ENCODE peak calls at places on chromosomes 12 and 14, in seven cellular contexts. G is epithelial cell of esophagus, M is IMR-90, X is neural crest cell, K is foreskin fibroblast, I is head of caudate nucleus, A is right atrium auricular region. P is an unnamed sample.

GRCh38 chr14:100898935-100899840 is 4.3 kb downstream of the RTL1 start:
- DNase-seq in G (no peak), M (no peak), X (no peak), K (no peak), I (peak; percentile 39), A (peak; percentile 57), P (no peak)

GRCh38 chr12:25501565-25501964 is 51.5 kb downstream of the LMNTD1 start:
- DNase-seq in G (no peak), M (peak; percentile 33), X (no peak), K (no peak), I (no peak), A (no peak), P (no peak)

GRCh38 chr12:14769462-14769836 is 33.8 kb downstream of the WBP11 start:
- DNase-seq in G (no peak), M (peak; percentile 20), X (peak; percentile 33), K (peak; percentile 6), I (peak; percentile 57), A (no peak), P (peak; percentile 89)

GRCh38 chr12:52873832-52874572 is 25.2 kb upstream of the KRT78 start:
- DNase-seq in G (peak; percentile 99), M (peak; percentile 89), X (peak; percentile 33), K (peak; percentile 90), I (peak; percentile 83), A (peak; percentile 90), P (no peak)

GRCh38 chr14:61254803-61255526 is 26.2 kb downstream of the TMEM30B start:
- DNase-seq in G (no peak), M (no peak), X (no peak), K (no peak), I (no peak), A (no peak), P (no peak)

GRCh38 chr12:115478505-115478904 is 794.5 kb upstream of the TBX3 start:
- DNase-seq in G (no peak), M (no peak), X (no peak), K (no peak), I (no peak), A (no peak), P (peak; percentile 2)

GRCh38 chr14:95943699-95944098 is 67.1 kb downstream of the TUNAR start:
- DNase-seq in G (no peak), M (no peak), X (peak; percentile 23), K (no peak), I (peak; percentile 50), A (no peak), P (no peak)

GRCh38 chr12:96323906-96324305 is 76.3 kb downstream of the CDK17 start:
- DNase-seq in G (no peak), M (no peak), X (no peak), K (no peak), I (no peak), A (no peak), P (no peak)

GRCh38 chr14:74920281-74920680 is 2.8 kb downstream of the RPS6KL1 start:
- DNase-seq in G (no peak), M (no peak), X (no peak), K (no peak), I (no peak), A (no peak), P (no peak)

GRCh38 chr14:98953544-98954346 is 318.3 kb downstream of the BCL11B start:
- DNase-seq in G (peak; percentile 89), M (no peak), X (no peak), K (peak; percentile 12), I (peak; percentile 35), A (peak; percentile 91), P (peak; percentile 96)

GRCh38 chr12:47801170-47801903 is 18.4 kb downstream of the HDAC7 start:
- DNase-seq in G (no peak), M (no peak), X (no peak), K (no peak), I (peak; percentile 62), A (no peak), P (no peak)

GRCh38 chr12:43210437-43211197 is 341.4 kb downstream of the ADAMTS20 start:
- DNase-seq in G (peak; percentile 21), M (peak; percentile 67), X (no peak), K (peak; percentile 39), I (no peak), A (no peak), P (no peak)